ENCODE peak calls at places on chromosomes 5 and 9, in five cellular contexts. Z is effector memory CD4-positive, alpha-beta T cell; T is ovary; X is CD8-positive, alpha-beta T cell; E is left ventricle myocardium inferior. C is an unnamed sample. For H3K4me1 and H3K36me3, the result is how much of the 10 kb centered on the place peaks cover.

GRCh38 chr5:45491368-45491767 is 204.8 kb downstream of the HCN1 start:
- DNase-seq in Z (no peak), E (no peak), T (no peak), X (no peak), C (no peak)

GRCh38 chr9:7320139-7320538 is 479.4 kb downstream of the DMAC1 start:
- DNase-seq in Z (no peak), X (no peak), E (no peak), T (no peak), C (peak)

GRCh38 chr9:130167927-130168326 is 4.3 kb upstream of the NCS1 start:
- DNase-seq in Z (no peak), T (no peak), E (no peak), X (no peak), C (no peak)

GRCh38 chr9:99595796-99596195 is 225.9 kb upstream of the NR4A3 start:
- DNase-seq in Z (no peak), X (no peak), T (no peak), E (no peak), C (no peak)

GRCh38 chr9:122122903-122123632 is 30.0 kb upstream of the TTLL11 start:
- DNase-seq in X (peak), E (peak), Z (peak), T (peak), C (peak)

GRCh38 chr5:110258460-110258859 is 468.0 kb downstream of the TMEM232 start:
- DNase-seq in X (no peak), T (no peak), Z (no peak), E (no peak), C (no peak)

GRCh38 chr5:53576674-53577073 is 16.2 kb downstream of the NDUFS4 start:
- DNase-seq in E (no peak), X (no peak), Z (no peak), T (no peak), C (no peak)

GRCh38 chr9:14219865-14220655 is 93.9 kb downstream of the NFIB start:
- DNase-seq in Z (no peak), X (no peak), E (no peak), T (no peak), C (no peak)

GRCh38 chr5:140372971-140373487 is 13.0 kb downstream of the SLC4A9 start:
- DNase-seq in E (peak), Z (peak), X (peak), T (peak), C (peak)

GRCh38 chr9:117247271-117247670 is 167.6 kb downstream of the ASTN2 start:
- DNase-seq in X (no peak), E (no peak), Z (no peak), T (no peak), C (no peak)

GRCh38 chr5:96093890-96094381 is 132.3 kb upstream of the ELL2 start:
- DNase-seq in T (no peak), X (no peak), Z (no peak), E (no peak), C (peak)

GRCh38 chr5:168695436-168695835 is 116.3 kb upstream of the PANK3 start:
- DNase-seq in T (no peak), X (no peak), E (no peak), Z (no peak), C (no peak)

GRCh38 chr9:14554866-14555265 is 138.4 kb downstream of the ZDHHC21 start:
- DNase-seq in E (no peak), T (no peak), Z (no peak), X (no peak), C (no peak)

GRCh38 chr9:106334081-106334480 is 528.9 kb upstream of the ZNF462 start:
- DNase-seq in E (no peak), T (no peak), X (no peak), Z (no peak), C (no peak)

GRCh38 chr9:101566904-101567724 is 27.7 kb downstream of the PPP3R2 start:
- DNase-seq in X (peak), Z (no peak), T (no peak), E (no peak), C (no peak)

GRCh38 chr5:134845335-134845851 is 375 bp upstream of the C5orf24 start:
- DNase-seq in X (no peak), T (no peak), Z (no peak), E (no peak), C (no peak)

GRCh38 chr5:135190345-135191083 is 156.5 kb upstream of the PITX1 start:
- DNase-seq in E (no peak), Z (no peak), T (no peak), X (no peak), C (no peak)

DNA sequence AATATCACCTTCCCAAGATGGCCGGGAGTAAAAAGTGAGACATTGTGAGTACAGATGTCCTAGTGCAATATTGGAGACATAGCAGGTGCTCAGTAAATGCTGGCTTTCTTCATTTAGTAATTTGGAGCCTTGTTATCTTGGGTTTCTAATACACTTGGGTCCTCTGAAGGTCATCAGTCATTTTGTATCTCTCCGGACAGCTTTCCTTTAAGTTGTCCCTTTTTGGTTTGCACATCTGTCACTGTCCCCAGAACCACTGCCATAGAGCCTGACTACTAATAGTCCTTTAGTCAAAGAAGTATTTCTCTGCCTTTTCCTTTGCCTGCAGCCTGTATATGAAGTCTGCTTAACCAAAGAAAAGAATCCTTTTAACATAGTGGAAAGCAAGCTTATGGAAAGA is 7.8 kb upstream of the ANGPTL2 start:
- DNase-seq in Z (no peak), X (no peak), T (no peak), E (no peak), C (no peak)
- H3K4me1 ChIP-seq in Z (under half), X (under half), T (under half), E (half or more), C (under half)

GRCh38 chr9:76828462-76828861 is 64.2 kb downstream of the PCA3 start:
- DNase-seq in Z (no peak), E (no peak), X (no peak), T (no peak), C (no peak)

DNA sequence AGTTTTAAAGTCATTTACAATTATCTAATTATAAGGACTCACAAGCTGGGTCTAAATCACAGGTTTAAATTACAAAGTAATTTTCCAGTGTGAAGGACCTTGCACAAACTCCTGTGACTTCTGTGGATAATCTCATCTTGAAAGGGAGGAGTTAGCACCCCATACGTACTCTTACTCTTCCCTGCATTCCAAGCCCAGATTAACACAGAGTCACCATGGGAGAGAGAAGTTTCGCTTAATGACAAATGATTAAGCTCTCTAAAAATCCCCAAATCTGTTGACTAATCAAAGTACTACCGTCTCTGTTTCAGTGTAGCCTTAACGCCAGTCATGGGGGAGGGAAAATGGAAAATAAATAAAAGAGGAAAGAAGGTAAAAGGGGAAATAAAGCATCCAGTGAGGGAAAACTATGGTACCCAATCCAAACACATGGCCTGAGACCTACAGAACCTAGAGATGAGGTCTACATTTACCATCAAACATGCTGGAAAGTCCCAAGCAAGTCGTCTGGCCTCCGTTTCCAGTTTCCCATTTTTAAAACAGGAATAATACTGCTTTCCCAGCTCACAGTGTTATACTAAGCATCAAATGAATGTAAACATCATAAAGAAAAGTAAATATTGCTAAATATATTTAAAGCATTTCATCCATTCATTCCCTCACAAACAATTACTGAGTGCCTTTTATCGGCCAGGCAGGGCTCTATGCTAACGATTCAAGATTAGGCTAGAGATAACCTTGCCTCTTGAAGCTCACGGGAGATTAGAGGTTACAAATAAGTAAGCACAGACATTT is 63.2 kb downstream of the PCA3 start:
- DNase-seq in T (no peak), E (no peak), Z (no peak), X (no peak), C (no peak)
- H3K36me3 ChIP-seq in T (under half), E (under half), Z (under half), X (under half), C (under half)

DNA sequence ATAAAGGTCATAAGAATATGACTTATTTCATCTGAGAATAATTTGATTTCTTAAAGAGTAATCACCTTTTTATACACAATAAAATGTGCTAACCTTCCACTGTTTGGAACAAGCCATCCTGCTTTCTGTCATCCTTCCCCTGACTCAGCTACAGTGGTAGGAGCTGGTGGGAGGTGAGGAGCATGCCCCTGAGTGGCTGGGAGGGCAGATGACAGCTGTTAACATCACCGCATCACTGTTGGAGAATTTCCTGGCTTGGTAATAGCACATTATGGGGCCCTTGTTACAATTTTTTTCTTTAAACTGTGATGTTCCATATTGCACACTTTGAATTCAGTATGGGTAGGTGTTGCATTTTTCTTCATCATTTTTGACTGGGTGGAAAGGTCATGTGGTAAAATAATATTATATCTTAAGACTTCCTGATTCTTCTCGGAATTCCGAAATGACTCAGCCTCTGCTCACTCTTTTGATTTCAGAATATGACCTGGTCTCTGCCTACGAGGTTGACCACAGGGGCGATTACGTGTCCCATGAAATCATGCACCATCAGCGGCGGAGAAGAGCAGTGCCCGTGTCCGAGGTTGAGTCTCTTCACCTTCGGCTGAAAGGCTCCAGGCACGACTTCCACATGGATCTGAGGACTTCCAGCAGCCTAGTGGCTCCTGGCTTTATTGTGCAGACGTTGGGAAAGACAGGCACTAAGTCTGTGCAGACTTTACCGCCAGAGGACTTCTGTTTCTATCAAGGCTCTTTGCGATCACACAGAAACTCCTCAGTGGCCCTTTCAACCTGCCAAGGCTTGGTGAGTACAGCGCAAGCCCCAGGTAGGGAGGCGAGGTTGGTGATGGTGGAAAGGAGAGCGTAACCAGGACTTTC is 5.8 kb downstream of the ADAMTS16 start:
- DNase-seq in E (no peak), Z (no peak), T (no peak), X (no peak), C (peak)
- H3K27ac ChIP-seq in E (no peak), Z (no peak), T (no peak), X (no peak), C (no peak)

GRCh38 chr5:137618476-137618875 is 117.4 kb downstream of the KLHL3 start:
- DNase-seq in Z (no peak), X (no peak), E (no peak), T (no peak), C (no peak)
- H3K4me1 ChIP-seq in Z (under half), X (under half), E (under half), T (under half), C (under half)